ENCODE peak calls at places on chromosomes 1 and 21, in five cellular contexts. Y is AG04450, D is right lobe of liver, T is epithelial cell of esophagus, N is brain microvascular endothelial cell. P is an unnamed sample.

GRCh38 chr1:154730251-154730650 is 122.3 kb upstream of the ADAR start:
- DNase-seq in Y (no peak), D (no peak), T (peak), N (peak), P (peak)

GRCh38 chr1:8439015-8439702 is 121.2 kb downstream of the SLC45A1 start:
- DNase-seq in N (peak), D (peak), Y (peak), T (peak), P (peak)

GRCh38 chr1:84969489-84970250 is 27.2 kb downstream of the MCOLN2 start:
- DNase-seq in Y (no peak), D (no peak), T (no peak), N (no peak), P (no peak)

GRCh38 chr1:189859385-189859977 is 618.2 kb downstream of the BRINP3 start:
- DNase-seq in N (no peak), Y (no peak), D (no peak), T (peak), P (peak)

GRCh38 chr1:11471473-11471872 is 7.5 kb upstream of the DISP3 start:
- DNase-seq in T (no peak), N (no peak), Y (no peak), D (no peak), P (no peak)

GRCh38 chr21:31255036-31255435 is 89.0 kb downstream of the TIAM1 start:
- DNase-seq in N (no peak), T (peak), Y (no peak), D (no peak), P (no peak)

GRCh38 chr1:61670016-61670415 is 54.9 kb downstream of the TM2D1 start:
- DNase-seq in T (no peak), D (no peak), N (no peak), Y (no peak), P (no peak)

GRCh38 chr1:24544239-24544638 is 11.6 kb upstream of the NCMAP start:
- DNase-seq in T (peak), Y (no peak), N (no peak), D (no peak), P (peak)

GRCh38 chr1:222370911-222371717 is 176.8 kb downstream of the HHIPL2 start:
- DNase-seq in D (no peak), T (peak), Y (peak), N (peak), P (peak)

GRCh38 chr1:218869276-218869675 is 304.4 kb upstream of the LYPLAL1 start:
- DNase-seq in T (no peak), D (no peak), Y (no peak), N (no peak), P (no peak)

GRCh38 chr1:150186789-150187559 is 37.3 kb downstream of the PLEKHO1 start:
- DNase-seq in D (no peak), N (peak), T (peak), Y (no peak), P (peak)

GRCh38 chr21:45931397-45931969 is 50.1 kb upstream of the COL6A1 start:
- DNase-seq in Y (no peak), T (no peak), D (no peak), N (no peak), P (no peak)

GRCh38 chr21:32209580-32209979 is 69.3 kb downstream of the MIS18A start:
- DNase-seq in T (no peak), D (no peak), Y (no peak), N (no peak), P (no peak)

GRCh38 chr1:33244143-33244808 is 12.0 kb upstream of the ZNF362 start:
- DNase-seq in Y (no peak), D (no peak), N (no peak), T (peak), P (no peak)

GRCh38 chr1:172671591-172671990 is 12.7 kb downstream of the FASLG start:
- DNase-seq in D (no peak), N (no peak), Y (no peak), T (peak), P (peak)

GRCh38 chr1:214317734-214318133 is 36.8 kb downstream of the SMYD2 start:
- DNase-seq in N (no peak), Y (no peak), D (no peak), T (no peak), P (no peak)

GRCh38 chr1:12615916-12616708 is 1.9 kb downstream of the DHRS3 start:
- DNase-seq in D (peak), Y (no peak), T (peak), N (no peak), P (peak)

GRCh38 chr1:215590779-215591491 is 23.8 kb downstream of the KCTD3 start:
- DNase-seq in T (peak), N (no peak), D (no peak), Y (no peak), P (no peak)

GRCh38 chr21:41953249-41953830 is 478 bp downstream of the C2CD2 start:
- DNase-seq in Y (no peak), T (no peak), D (no peak), N (no peak), P (peak)

GRCh38 chr1:231106347-231106746 is 55.5 kb upstream of the TRIM67 start:
- DNase-seq in T (no peak), N (peak), D (no peak), Y (peak), P (peak)

GRCh38 chr1:94055459-94056122 is 65.4 kb downstream of the ABCA4 start:
- DNase-seq in Y (no peak), N (no peak), D (no peak), T (peak), P (no peak)

GRCh38 chr1:94050263-94050662 is 70.7 kb downstream of the ABCA4 start:
- DNase-seq in T (peak), N (no peak), Y (no peak), D (no peak), P (no peak)

GRCh38 chr1:42952353-42953001 is 6.2 kb downstream of the SLC2A1 start:
- DNase-seq in D (no peak), T (peak), N (peak), Y (no peak), P (no peak)

GRCh38 chr1:238401138-238401537 is 510.4 kb upstream of the ZP4 start:
- DNase-seq in N (no peak), D (no peak), T (no peak), Y (no peak), P (no peak)

GRCh38 chr1:107981277-107981676 is 16.3 kb upstream of the VAV3 start:
- DNase-seq in N (no peak), Y (no peak), T (no peak), D (no peak), P (no peak)

DNA sequence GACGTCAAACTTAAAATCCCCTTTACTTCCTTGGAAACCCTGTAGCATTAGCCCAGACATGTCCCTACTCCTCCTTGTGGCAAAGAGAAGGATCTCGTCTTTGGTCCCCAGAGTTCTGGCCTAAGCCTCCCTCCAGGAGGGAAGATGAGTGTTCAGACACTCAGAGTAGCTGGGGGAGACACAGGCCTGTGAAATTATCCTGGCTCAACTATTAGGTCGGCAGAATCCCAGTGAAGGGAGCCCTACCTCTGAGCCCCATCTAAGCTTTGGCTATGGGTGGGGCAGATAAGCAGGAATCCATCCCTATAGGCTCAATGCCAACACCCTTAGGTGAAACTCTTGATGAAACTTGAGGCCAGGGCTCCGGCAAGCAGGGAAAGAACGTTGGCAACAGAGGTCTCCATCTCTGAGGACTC is 1.7 kb upstream of the SFN start:
- DNase-seq in N (peak), D (no peak), Y (no peak), T (peak), P (peak)
- TF ChIP-seq CTCF in N (peak), D (no peak), Y (peak), T (peak), P (peak)

GRCh38 chr1:2198571-2198970 is 4.0 kb upstream of the FAAP20 start:
- DNase-seq in Y (no peak), T (no peak), N (no peak), D (no peak), P (no peak)

GRCh38 chr1:2202008-2202575 is 7.5 kb upstream of the FAAP20 start:
- DNase-seq in N (no peak), T (no peak), Y (no peak), D (no peak), P (no peak)

GRCh38 chr1:2201062-2201461 is 6.5 kb upstream of the FAAP20 start:
- DNase-seq in T (no peak), N (no peak), Y (no peak), D (no peak), P (no peak)

GRCh38 chr1:2199042-2199810 is 4.7 kb upstream of the FAAP20 start:
- DNase-seq in N (peak), Y (peak), D (peak), T (peak), P (peak)

GRCh38 chr1:2200308-2200943 is 5.9 kb upstream of the FAAP20 start:
- DNase-seq in D (no peak), Y (no peak), N (no peak), T (no peak), P (no peak)
- H3K4me3 ChIP-seq in D (no peak), Y (peak), N (no peak), T (no peak), P (no peak)

DNA sequence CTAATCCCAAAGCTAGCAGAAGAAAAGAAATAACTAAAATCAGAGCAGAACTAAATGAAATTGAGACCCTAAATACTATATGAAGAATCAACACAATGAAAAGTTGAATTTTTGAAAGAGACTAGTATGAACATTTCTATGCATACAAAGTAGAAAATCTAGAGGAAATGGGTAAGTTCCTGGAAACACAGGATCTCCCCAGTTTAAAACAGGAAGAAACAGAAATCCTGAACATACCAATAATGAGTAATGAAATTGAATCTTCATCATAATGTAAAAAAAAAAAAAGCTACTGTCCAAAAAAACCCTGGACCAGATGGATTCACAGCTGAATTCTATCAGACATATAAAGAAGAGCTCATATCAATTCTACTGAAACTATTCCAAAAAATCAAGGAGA is 233.5 kb downstream of the PLPP3 start:
- DNase-seq in N (no peak), D (no peak), Y (no peak), T (no peak), P (no peak)
- TF ChIP-seq CTCF in N (no peak), D (no peak), Y (no peak), T (no peak), P (no peak)

GRCh38 chr1:112718691-112719418 is 3.7 kb upstream of the PPM1J start:
- DNase-seq in Y (no peak), D (peak), N (peak), T (peak), P (peak)
- H3K4me3 ChIP-seq in Y (peak), D (no peak), N (peak), T (no peak), P (no peak)

GRCh38 chr1:15339580-15339979 is 70.1 kb upstream of the EFHD2 start:
- DNase-seq in T (no peak), Y (no peak), D (peak), N (no peak), P (no peak)
- TF ChIP-seq CTCF in T (no peak), Y (no peak), D (no peak), N (no peak), P (no peak)

GRCh38 chr1:200890818-200891773 is 3.6 kb upstream of the INAVA start:
- DNase-seq in N (peak), T (peak), D (no peak), Y (no peak), P (peak)
- H3K4me3 ChIP-seq in N (peak), T (peak), D (peak), Y (peak), P (peak)

GRCh38 chr1:22774483-22775182 is 64.0 kb downstream of the EPHB2 start:
- DNase-seq in Y (no peak), T (no peak), N (no peak), D (no peak), P (no peak)

GRCh38 chr1:22778408-22778807 is 67.8 kb downstream of the EPHB2 start:
- DNase-seq in T (no peak), N (no peak), D (no peak), Y (no peak), P (no peak)

GRCh38 chr1:22777658-22778057 is 67.0 kb downstream of the EPHB2 start:
- DNase-seq in N (no peak), D (no peak), Y (no peak), T (no peak), P (no peak)

GRCh38 chr1:22773981-22774471 is 63.4 kb downstream of the EPHB2 start:
- DNase-seq in Y (no peak), N (no peak), D (no peak), T (no peak), P (peak)

GRCh38 chr1:22776051-22776611 is 65.5 kb downstream of the EPHB2 start:
- DNase-seq in T (no peak), N (no peak), Y (no peak), D (no peak), P (no peak)
- TF ChIP-seq CTCF in T (no peak), N (no peak), Y (no peak), D (no peak), P (no peak)